ENCODE peak calls at places on chromosomes 12 and 14, in nine cellular contexts. T is SJSA1, W is upper lobe of right lung, F is K562, A is OCI-LY7, U is A549, L is fibroblast of lung, B is MM.1S, V is psoas muscle. H is an unnamed sample. For H3K4me1, the result is how much of the 10 kb centered on the place peaks cover.

GRCh38 chr14:59629384-59630158 is 53.0 kb upstream of the CCDC175 start:
- DNase-seq in L (no peak), B (no peak), U (no peak), T (no peak), W (no peak), V (no peak), A (no peak), F (no peak), H (no peak)

GRCh38 chr14:104977681-104978647 is at the start of gene AHNAK2:
- DNase-seq in V (peak), F (peak), W (peak), L (peak), A (no peak), B (no peak), U (peak), T (no peak), H (peak)

GRCh38 chr12:42705863-42706262 is 116.3 kb upstream of the PRICKLE1 start:
- DNase-seq in U (no peak), B (no peak), L (peak), W (no peak), F (no peak), T (peak), A (no peak), V (peak), H (peak)

GRCh38 chr14:37697489-37698121 is 102.2 kb downstream of the TTC6 start:
- DNase-seq in T (peak), U (peak), F (no peak), W (no peak), B (no peak), A (no peak), V (no peak), L (peak), H (no peak)

GRCh38 chr12:109701064-109701463 is 12.6 kb upstream of the FAM222A start:
- DNase-seq in U (no peak), A (no peak), B (no peak), V (no peak), L (no peak), T (no peak), F (no peak), W (no peak), H (no peak)

GRCh38 chr12:59820594-59821011 is 224.8 kb downstream of the SLC16A7 start:
- DNase-seq in L (peak), B (no peak), F (no peak), V (no peak), U (no peak), A (no peak), W (no peak), T (no peak), H (no peak)

GRCh38 chr12:121400332-121401139 is 618 bp downstream of the RNF34 start:
- DNase-seq in F (peak), A (peak), U (peak), B (peak), V (peak), L (peak), W (no peak), T (peak), H (peak)

GRCh38 chr14:20655851-20656250 is 14.4 kb upstream of the OR6S1 start:
- DNase-seq in L (no peak), U (peak), B (no peak), F (no peak), W (no peak), V (no peak), T (no peak), A (no peak), H (no peak)

GRCh38 chr12:110590806-110591326 is 7.7 kb upstream of the PPTC7 start:
- DNase-seq in V (no peak), A (peak), W (no peak), L (no peak), B (peak), T (no peak), F (no peak), U (no peak), H (no peak)

GRCh38 chr14:101775756-101776292 is 14.3 kb downstream of the PPP2R5C start:
- DNase-seq in L (no peak), U (no peak), V (no peak), B (no peak), T (no peak), A (peak), F (no peak), W (no peak), H (no peak)

GRCh38 chr14:99127651-99128167 is 144.3 kb downstream of the BCL11B start:
- DNase-seq in W (peak), F (no peak), T (peak), A (no peak), L (peak), U (peak), V (no peak), B (no peak), H (peak)

GRCh38 chr14:101193126-101193844 is 289.8 kb upstream of the RTL1 start:
- DNase-seq in L (no peak), A (no peak), F (no peak), T (no peak), W (peak), U (no peak), B (no peak), V (no peak), H (peak)

GRCh38 chr14:75709207-75709812 is 48.3 kb downstream of the TTLL5 start:
- DNase-seq in V (peak), F (peak), B (peak), W (peak), L (peak), U (peak), A (peak), T (peak), H (no peak)

GRCh38 chr14:99513946-99514551 is 32.8 kb downstream of the CCNK start:
- DNase-seq in W (no peak), V (no peak), F (no peak), L (no peak), B (no peak), T (no peak), A (no peak), U (no peak), H (no peak)

GRCh38 chr14:90239139-90239538 is 17.2 kb upstream of the PSMC1 start:
- DNase-seq in A (peak), W (no peak), L (peak), T (no peak), V (no peak), F (no peak), B (no peak), U (peak), H (no peak)

GRCh38 chr14:105028251-105028927 is 7.5 kb upstream of the CDCA4 start:
- DNase-seq in U (no peak), L (peak), F (no peak), B (no peak), T (no peak), A (no peak), W (no peak), V (no peak), H (no peak)

GRCh38 chr12:50103767-50104321 is at the start of gene GPD1:
- DNase-seq in V (peak), A (no peak), W (peak), F (peak), L (peak), U (no peak), B (no peak), T (no peak), H (no peak)

GRCh38 chr14:61940669-61941420 is 178.6 kb downstream of the SNAPC1 start:
- DNase-seq in T (no peak), B (no peak), U (no peak), F (no peak), L (peak), V (no peak), W (no peak), A (no peak), H (no peak)

GRCh38 chr12:46998811-46999368 is 80.5 kb upstream of the PCED1B start:
- DNase-seq in L (peak), W (no peak), U (peak), A (no peak), T (peak), F (no peak), B (no peak), V (no peak), H (no peak)

GRCh38 chr12:74537126-74537706 is 419 bp upstream of the ATXN7L3B start:
- DNase-seq in U (peak), L (peak), W (no peak), F (peak), A (peak), V (no peak), B (peak), T (no peak), H (no peak)

GRCh38 chr12:47111854-47112253 is 32.1 kb upstream of the AMIGO2 start:
- DNase-seq in V (no peak), A (no peak), F (no peak), U (no peak), T (no peak), B (no peak), L (no peak), W (no peak), H (no peak)

GRCh38 chr14:104731925-104732294 is 7.9 kb downstream of the ADSS1 start:
- DNase-seq in U (no peak), A (no peak), L (no peak), F (no peak), B (no peak), V (no peak), W (no peak), T (no peak), H (no peak)

GRCh38 chr12:49345048-49345839 is 1.4 kb upstream of the DNAJC22 start:
- DNase-seq in L (no peak), B (no peak), F (no peak), T (no peak), A (peak), W (peak), U (no peak), V (no peak), H (peak)

DNA sequence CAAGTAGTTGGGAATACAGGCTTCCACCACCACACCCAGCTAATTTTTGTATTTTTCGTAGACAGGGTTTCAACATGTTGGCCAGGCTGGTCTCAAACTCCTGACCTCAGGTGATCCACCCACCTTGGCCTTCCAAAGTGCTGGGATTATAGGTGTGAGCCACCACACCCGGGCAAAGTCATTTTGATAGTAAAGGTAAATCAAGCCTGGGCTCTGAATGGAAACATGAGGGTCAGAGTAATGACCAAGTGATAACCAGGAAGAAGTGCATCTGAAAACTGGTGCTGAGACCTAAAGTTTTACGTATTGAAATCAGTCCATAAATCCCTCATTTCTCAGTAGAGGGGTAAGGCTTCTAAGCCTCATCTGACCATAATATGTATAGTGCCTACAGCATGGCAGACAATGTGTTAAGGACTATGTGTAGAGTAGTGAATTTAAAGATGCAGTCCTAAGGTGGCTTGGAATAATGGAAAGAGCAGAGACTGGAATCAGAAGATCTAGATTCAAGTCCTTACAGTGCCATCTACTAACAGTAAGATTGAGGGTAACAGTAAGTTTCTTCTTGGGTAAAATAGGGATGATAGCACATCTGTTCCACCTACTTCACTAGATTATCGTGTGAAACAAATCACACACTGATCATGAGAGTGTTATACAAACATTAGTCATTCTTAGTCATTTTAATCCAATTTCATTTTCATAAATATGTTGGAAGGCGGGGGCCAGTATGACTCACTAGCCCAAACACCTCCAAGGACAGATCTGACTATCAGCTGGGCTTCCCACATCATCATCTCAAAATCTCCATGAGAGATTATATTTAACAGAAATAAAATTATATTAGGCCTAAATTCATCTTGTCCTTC is 11.2 kb downstream of the MAP4K5 start:
- DNase-seq in L (peak), B (no peak), F (no peak), W (no peak), A (no peak), T (peak), V (no peak), U (peak), H (no peak)
- H3K27ac ChIP-seq in L (peak), B (peak), F (no peak), W (no peak), A (no peak), T (peak), V (no peak), U (peak), H (peak)

GRCh38 chr12:6463858-6464257 is 6.6 kb downstream of the VAMP1 start:
- DNase-seq in W (peak), A (no peak), L (no peak), B (no peak), V (no peak), F (no peak), U (no peak), T (no peak), H (no peak)

GRCh38 chr12:6462234-6462995 is 8.1 kb downstream of the VAMP1 start:
- DNase-seq in U (no peak), L (no peak), V (no peak), T (no peak), A (no peak), F (no peak), B (no peak), W (no peak), H (no peak)

GRCh38 chr12:6463211-6463610 is 7.3 kb downstream of the VAMP1 start:
- DNase-seq in F (no peak), W (peak), V (no peak), L (no peak), B (no peak), T (no peak), U (no peak), A (no peak), H (no peak)

GRCh38 chr12:6460751-6461371 is 9.0 kb downstream of the TAPBPL start:
- DNase-seq in A (peak), W (no peak), V (no peak), L (no peak), U (no peak), T (no peak), B (peak), F (no peak), H (no peak)

DNA sequence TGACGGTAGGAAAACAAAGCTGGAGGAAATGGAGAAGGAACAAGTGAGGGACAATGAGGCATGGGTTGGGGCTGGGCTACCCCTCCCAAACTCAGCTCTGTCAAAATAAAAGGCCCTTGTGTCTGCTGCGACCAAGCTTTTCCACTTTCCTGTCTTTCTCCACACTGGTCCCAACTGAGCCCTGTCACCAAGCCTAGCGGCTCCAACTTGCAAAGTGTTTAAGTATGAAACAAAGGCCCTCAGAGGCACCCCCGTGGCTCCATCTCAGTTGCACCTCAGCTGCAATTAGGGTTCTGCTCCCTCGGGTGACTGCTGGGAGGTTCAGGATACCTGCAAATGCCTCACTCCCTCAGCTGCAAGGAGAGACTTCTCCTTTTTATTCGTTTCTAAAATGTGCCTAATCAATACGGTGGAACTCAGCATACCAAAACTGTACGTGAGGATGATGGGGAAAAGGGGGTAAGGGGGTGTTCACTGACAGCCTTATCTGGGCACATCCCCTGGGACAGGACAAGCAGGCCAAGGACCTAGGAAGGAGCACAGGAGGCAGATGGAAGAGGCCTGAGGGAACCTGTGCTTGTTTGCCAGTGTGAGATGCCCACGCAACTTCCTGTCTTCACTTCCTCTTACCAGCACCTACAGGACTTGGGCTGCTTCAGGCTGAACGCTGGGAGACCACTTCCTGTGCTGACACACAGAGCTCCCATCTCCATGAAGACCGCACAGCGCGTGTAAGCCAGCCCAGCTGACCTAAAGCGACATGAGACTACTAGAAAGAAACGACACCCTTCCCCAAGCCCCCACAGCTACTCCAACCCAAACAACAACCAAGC is 8.9 kb downstream of the VAMP1 start:
- DNase-seq in F (no peak), U (no peak), A (peak), V (no peak), L (no peak), W (peak), B (peak), T (no peak), H (no peak)
- H3K4me1 ChIP-seq in F (under half), U (under half), A (half or more), V (under half), L (under half), W (under half), B (under half), T (under half), H (under half)

DNA sequence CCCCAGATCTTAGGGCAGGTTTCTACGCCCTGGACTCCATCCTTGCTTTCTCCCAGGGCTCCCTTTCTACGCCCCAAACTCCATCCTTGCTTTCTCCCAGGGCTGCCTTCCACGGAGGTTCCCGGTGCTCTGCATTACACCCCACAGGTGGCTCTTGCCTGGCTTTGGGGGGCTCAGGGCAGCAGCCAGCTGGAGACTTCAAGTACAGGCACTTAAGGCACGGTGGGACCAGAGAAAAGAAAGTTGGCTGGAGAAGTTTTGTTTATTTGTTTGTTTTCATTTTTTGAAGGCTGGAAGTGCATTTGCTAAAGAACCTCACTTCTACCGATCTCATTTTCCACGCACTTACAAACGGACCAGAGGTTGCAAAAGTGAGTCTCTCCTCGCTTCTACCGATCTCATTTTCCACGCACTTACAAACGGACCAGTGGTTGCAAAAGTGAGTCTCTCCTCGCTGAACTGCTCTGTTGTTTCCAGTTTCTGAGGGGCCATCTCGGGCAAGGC is 103.8 kb upstream of the MED13L start:
- DNase-seq in F (no peak), A (no peak), T (no peak), L (no peak), W (no peak), U (no peak), V (no peak), B (no peak), H (no peak)
- H3K4me3 ChIP-seq in F (no peak), A (no peak), T (peak), L (no peak), W (no peak), U (peak), V (no peak), B (no peak), H (no peak)

GRCh38 chr12:56593909-56594621 is 36.1 kb downstream of the BAZ2A start:
- DNase-seq in U (peak), T (peak), B (peak), F (peak), L (peak), V (peak), W (peak), A (peak), H (no peak)
- H3K27ac ChIP-seq in U (no peak), T (no peak), B (no peak), F (no peak), L (peak), V (peak), W (peak), A (no peak), H (peak)

GRCh38 chr12:2536724-2537123 is 258.0 kb upstream of the FKBP4 start:
- DNase-seq in W (peak), L (no peak), V (no peak), F (no peak), B (no peak), U (no peak), T (no peak), A (no peak), H (no peak)

GRCh38 chr12:2539938-2540337 is 254.8 kb upstream of the FKBP4 start:
- DNase-seq in L (no peak), F (no peak), W (peak), V (no peak), T (no peak), U (no peak), B (no peak), A (no peak), H (no peak)

GRCh38 chr12:2535583-2536187 is 259.1 kb upstream of the FKBP4 start:
- DNase-seq in L (no peak), F (no peak), T (no peak), W (peak), V (no peak), U (no peak), A (no peak), B (no peak), H (no peak)

GRCh38 chr12:2540535-2540941 is 254.2 kb upstream of the FKBP4 start:
- DNase-seq in U (no peak), V (no peak), W (peak), L (no peak), F (no peak), B (no peak), A (no peak), T (no peak), H (no peak)

GRCh38 chr12:2537868-2538541 is 256.8 kb upstream of the FKBP4 start:
- DNase-seq in L (no peak), V (no peak), B (no peak), T (no peak), U (no peak), W (peak), F (no peak), A (no peak), H (no peak)
- H3K4me1 ChIP-seq in L (under half), V (under half), B (under half), T (under half), U (under half), W (under half), F (under half), A (under half), H (under half)

GRCh38 chr12:1443421-1444141 is 150.8 kb downstream of the FBXL14 start:
- DNase-seq in B (no peak), A (no peak), V (no peak), L (peak), F (no peak), W (no peak), T (no peak), U (no peak), H (no peak)
- H3K4me3 ChIP-seq in B (no peak), A (no peak), V (no peak), L (no peak), F (no peak), W (no peak), T (no peak), U (no peak), H (no peak)

DNA sequence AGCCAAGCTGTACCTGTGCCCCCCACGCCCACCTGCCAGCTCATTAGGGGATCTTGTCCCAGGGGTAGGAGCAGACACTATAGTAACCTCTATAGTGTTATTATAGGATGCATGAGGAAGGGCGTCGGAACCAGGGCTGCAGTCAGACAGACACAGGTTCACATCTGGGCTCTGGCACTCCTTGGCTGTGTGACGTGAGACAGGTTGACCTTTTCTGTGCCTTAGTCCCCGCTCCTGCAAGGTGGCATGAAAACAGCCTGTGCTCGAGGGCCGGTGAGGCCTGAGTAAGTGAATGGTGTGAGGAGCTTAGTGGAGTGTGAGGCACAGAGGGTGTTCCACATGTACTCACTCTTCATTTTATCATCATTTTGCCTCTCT is 19.0 kb downstream of the ASB2 start:
- DNase-seq in V (no peak), U (no peak), F (no peak), W (no peak), T (no peak), B (no peak), L (no peak), A (peak), H (no peak)
- H3K27ac ChIP-seq in V (peak), U (peak), F (no peak), W (no peak), T (no peak), B (no peak), L (no peak), A (peak), H (no peak)